ENCODE peak calls at places on chromosomes 7 and 10, in eight cellular contexts. One of them, this sample, is unnamed.

GRCh38 chr10:124210263-124210662 is 116.9 kb upstream of the CHST15 start:
- DNase-seq in choroid plexus epithelial cell: no peak
- DNase-seq in SW480: no peak
- DNase-seq in psoas muscle: no peak
- DNase-seq in ELF-1: no peak
- DNase-seq in CD8-positive, alpha-beta memory T cell: no peak
- DNase-seq in NCI-H446 treated with DMSO at 0.1 percent for 48 hours: no peak
- DNase-seq in AG08395: no peak
- DNase-seq in this sample: no peak

GRCh38 chr10:58475322-58476277 is 37.1 kb upstream of the BICC1 start:
- DNase-seq in choroid plexus epithelial cell: peak; percentile 65
- DNase-seq in SW480: no peak
- DNase-seq in psoas muscle: no peak
- DNase-seq in ELF-1: no peak
- DNase-seq in CD8-positive, alpha-beta memory T cell: no peak
- DNase-seq in NCI-H446 treated with DMSO at 0.1 percent for 48 hours: no peak
- DNase-seq in AG08395: peak; percentile 61
- DNase-seq in this sample: peak; percentile 13

GRCh38 chr7:138032186-138032585 is 30.3 kb upstream of the CREB3L2 start:
- DNase-seq in choroid plexus epithelial cell: no peak
- DNase-seq in SW480: no peak
- DNase-seq in psoas muscle: no peak
- DNase-seq in ELF-1: no peak
- DNase-seq in CD8-positive, alpha-beta memory T cell: no peak
- DNase-seq in NCI-H446 treated with DMSO at 0.1 percent for 48 hours: no peak
- DNase-seq in AG08395: no peak
- DNase-seq in this sample: no peak

GRCh38 chr10:19302117-19302516 is 253.5 kb downstream of the MALRD1 start:
- DNase-seq in choroid plexus epithelial cell: peak; percentile 57
- DNase-seq in SW480: peak; percentile 52
- DNase-seq in psoas muscle: no peak
- DNase-seq in ELF-1: no peak
- DNase-seq in CD8-positive, alpha-beta memory T cell: no peak
- DNase-seq in NCI-H446 treated with DMSO at 0.1 percent for 48 hours: no peak
- DNase-seq in AG08395: no peak
- DNase-seq in this sample: no peak

GRCh38 chr10:20489961-20490360 is 407.1 kb downstream of the NEBL start:
- DNase-seq in choroid plexus epithelial cell: peak; percentile 26
- DNase-seq in SW480: no peak
- DNase-seq in psoas muscle: no peak
- DNase-seq in ELF-1: no peak
- DNase-seq in CD8-positive, alpha-beta memory T cell: no peak
- DNase-seq in NCI-H446 treated with DMSO at 0.1 percent for 48 hours: no peak
- DNase-seq in AG08395: no peak
- DNase-seq in this sample: no peak

GRCh38 chr7:51314726-51315125 is 1.9 kb downstream of the COBL start:
- DNase-seq in choroid plexus epithelial cell: no peak
- DNase-seq in SW480: peak; percentile 78
- DNase-seq in psoas muscle: no peak
- DNase-seq in ELF-1: no peak
- DNase-seq in CD8-positive, alpha-beta memory T cell: no peak
- DNase-seq in NCI-H446 treated with DMSO at 0.1 percent for 48 hours: no peak
- DNase-seq in AG08395: no peak
- DNase-seq in this sample: no peak

GRCh38 chr10:1183033-1183396 is 126.8 kb downstream of the WDR37 start:
- DNase-seq in choroid plexus epithelial cell: no peak
- DNase-seq in SW480: no peak
- DNase-seq in psoas muscle: no peak
- DNase-seq in ELF-1: no peak
- DNase-seq in CD8-positive, alpha-beta memory T cell: no peak
- DNase-seq in NCI-H446 treated with DMSO at 0.1 percent for 48 hours: no peak
- DNase-seq in AG08395: no peak
- DNase-seq in this sample: no peak

GRCh38 chr10:131943021-131943814 is 38.5 kb downstream of the BNIP3 start:
- DNase-seq in choroid plexus epithelial cell: peak; percentile 59
- DNase-seq in SW480: no peak
- DNase-seq in psoas muscle: no peak
- DNase-seq in ELF-1: peak; percentile 61
- DNase-seq in CD8-positive, alpha-beta memory T cell: no peak
- DNase-seq in NCI-H446 treated with DMSO at 0.1 percent for 48 hours: no peak
- DNase-seq in AG08395: peak; percentile 31
- DNase-seq in this sample: no peak

GRCh38 chr7:78038465-78039080 is 240.0 kb downstream of the PHTF2 start:
- DNase-seq in choroid plexus epithelial cell: no peak
- DNase-seq in SW480: no peak
- DNase-seq in psoas muscle: no peak
- DNase-seq in ELF-1: no peak
- DNase-seq in CD8-positive, alpha-beta memory T cell: no peak
- DNase-seq in NCI-H446 treated with DMSO at 0.1 percent for 48 hours: no peak
- DNase-seq in AG08395: no peak
- DNase-seq in this sample: no peak

GRCh38 chr7:132752431-132752830 is 176.2 kb upstream of the PLXNA4 start:
- DNase-seq in choroid plexus epithelial cell: no peak
- DNase-seq in SW480: no peak
- DNase-seq in psoas muscle: no peak
- DNase-seq in ELF-1: no peak
- DNase-seq in CD8-positive, alpha-beta memory T cell: no peak
- DNase-seq in NCI-H446 treated with DMSO at 0.1 percent for 48 hours: no peak
- DNase-seq in AG08395: no peak
- DNase-seq in this sample: no peak

GRCh38 chr7:2478387-2478760 is 2.2 kb upstream of the GRIFIN start:
- DNase-seq in choroid plexus epithelial cell: peak; percentile 19
- DNase-seq in SW480: peak; percentile 81
- DNase-seq in psoas muscle: peak; percentile 79
- DNase-seq in ELF-1: no peak
- DNase-seq in CD8-positive, alpha-beta memory T cell: no peak
- DNase-seq in NCI-H446 treated with DMSO at 0.1 percent for 48 hours: no peak
- DNase-seq in AG08395: peak; percentile 96
- DNase-seq in this sample: no peak

GRCh38 chr7:44276571-44277101 is 48.8 kb downstream of the CAMK2B start:
- DNase-seq in choroid plexus epithelial cell: no peak
- DNase-seq in SW480: no peak
- DNase-seq in psoas muscle: peak; percentile 8
- DNase-seq in ELF-1: no peak
- DNase-seq in CD8-positive, alpha-beta memory T cell: no peak
- DNase-seq in NCI-H446 treated with DMSO at 0.1 percent for 48 hours: no peak
- DNase-seq in AG08395: no peak
- DNase-seq in this sample: no peak

GRCh38 chr10:109743141-109744120 is 179.9 kb downstream of the XPNPEP1 start:
- DNase-seq in choroid plexus epithelial cell: no peak
- DNase-seq in SW480: peak; percentile 2
- DNase-seq in psoas muscle: no peak
- DNase-seq in ELF-1: no peak
- DNase-seq in CD8-positive, alpha-beta memory T cell: no peak
- DNase-seq in NCI-H446 treated with DMSO at 0.1 percent for 48 hours: no peak
- DNase-seq in AG08395: no peak
- DNase-seq in this sample: no peak

GRCh38 chr10:70958396-70958795 is 70.0 kb upstream of the PCBD1 start:
- DNase-seq in choroid plexus epithelial cell: peak; percentile 21
- DNase-seq in SW480: no peak
- DNase-seq in psoas muscle: no peak
- DNase-seq in ELF-1: no peak
- DNase-seq in CD8-positive, alpha-beta memory T cell: no peak
- DNase-seq in NCI-H446 treated with DMSO at 0.1 percent for 48 hours: no peak
- DNase-seq in AG08395: no peak
- DNase-seq in this sample: no peak

GRCh38 chr10:24451325-24451820 is 242.4 kb downstream of the KIAA1217 start:
- DNase-seq in choroid plexus epithelial cell: peak; percentile 48
- DNase-seq in SW480: peak; percentile 84
- DNase-seq in psoas muscle: no peak
- DNase-seq in ELF-1: no peak
- DNase-seq in CD8-positive, alpha-beta memory T cell: no peak
- DNase-seq in NCI-H446 treated with DMSO at 0.1 percent for 48 hours: no peak
- DNase-seq in AG08395: no peak
- DNase-seq in this sample: no peak

GRCh38 chr7:44802418-44803025 is 6.0 kb downstream of the PPIA start:
- DNase-seq in choroid plexus epithelial cell: no peak
- DNase-seq in SW480: no peak
- DNase-seq in psoas muscle: no peak
- DNase-seq in ELF-1: no peak
- DNase-seq in CD8-positive, alpha-beta memory T cell: no peak
- DNase-seq in NCI-H446 treated with DMSO at 0.1 percent for 48 hours: no peak
- DNase-seq in AG08395: no peak
- DNase-seq in this sample: no peak

GRCh38 chr10:30529373-30529998 is 95.5 kb downstream of the MAP3K8 start:
- DNase-seq in choroid plexus epithelial cell: no peak
- DNase-seq in SW480: peak; percentile 25
- DNase-seq in psoas muscle: peak; percentile 58
- DNase-seq in ELF-1: no peak
- DNase-seq in CD8-positive, alpha-beta memory T cell: peak; percentile 76
- DNase-seq in NCI-H446 treated with DMSO at 0.1 percent for 48 hours: no peak
- DNase-seq in AG08395: no peak
- DNase-seq in this sample: no peak

GRCh38 chr7:27133409-27134157 is 3.0 kb upstream of the HOXA4 start:
- DNase-seq in choroid plexus epithelial cell: no peak
- DNase-seq in SW480: peak; percentile 68
- DNase-seq in psoas muscle: no peak
- DNase-seq in ELF-1: no peak
- DNase-seq in CD8-positive, alpha-beta memory T cell: no peak
- DNase-seq in NCI-H446 treated with DMSO at 0.1 percent for 48 hours: no peak
- DNase-seq in AG08395: no peak
- DNase-seq in this sample: no peak

GRCh38 chr10:14477408-14477710 is 146.6 kb upstream of the FRMD4A start:
- DNase-seq in choroid plexus epithelial cell: peak; percentile 43
- DNase-seq in SW480: no peak
- DNase-seq in psoas muscle: no peak
- DNase-seq in ELF-1: no peak
- DNase-seq in CD8-positive, alpha-beta memory T cell: no peak
- DNase-seq in NCI-H446 treated with DMSO at 0.1 percent for 48 hours: no peak
- DNase-seq in AG08395: peak; percentile 55
- DNase-seq in this sample: no peak

GRCh38 chr7:34928052-34928451 is 109.2 kb downstream of the DPY19L1 start:
- DNase-seq in choroid plexus epithelial cell: peak; percentile 49
- DNase-seq in SW480: peak; percentile 13
- DNase-seq in psoas muscle: peak; percentile 16
- DNase-seq in ELF-1: peak; percentile 82
- DNase-seq in CD8-positive, alpha-beta memory T cell: peak; percentile 9
- DNase-seq in NCI-H446 treated with DMSO at 0.1 percent for 48 hours: no peak
- DNase-seq in AG08395: no peak
- DNase-seq in this sample: no peak

GRCh38 chr7:24665564-24666294 is 91.5 kb downstream of the GSDME start:
- DNase-seq in choroid plexus epithelial cell: peak; percentile 74
- DNase-seq in SW480: peak; percentile 70
- DNase-seq in psoas muscle: no peak
- DNase-seq in ELF-1: peak; percentile 36
- DNase-seq in CD8-positive, alpha-beta memory T cell: peak; percentile 10
- DNase-seq in NCI-H446 treated with DMSO at 0.1 percent for 48 hours: peak; percentile 5
- DNase-seq in AG08395: peak; percentile 64
- DNase-seq in this sample: no peak

GRCh38 chr7:150389532-150389816 is 10.3 kb downstream of the ZNF775 start:
- DNase-seq in choroid plexus epithelial cell: peak; percentile 12
- DNase-seq in SW480: no peak
- DNase-seq in psoas muscle: no peak
- DNase-seq in ELF-1: no peak
- DNase-seq in CD8-positive, alpha-beta memory T cell: no peak
- DNase-seq in NCI-H446 treated with DMSO at 0.1 percent for 48 hours: no peak
- DNase-seq in AG08395: no peak
- DNase-seq in this sample: no peak

GRCh38 chr10:78861456-78862327 is 207.1 kb upstream of the ZMIZ1 start:
- DNase-seq in choroid plexus epithelial cell: no peak
- DNase-seq in SW480: no peak
- DNase-seq in psoas muscle: no peak
- DNase-seq in ELF-1: no peak
- DNase-seq in CD8-positive, alpha-beta memory T cell: no peak
- DNase-seq in NCI-H446 treated with DMSO at 0.1 percent for 48 hours: peak; percentile 80
- DNase-seq in AG08395: no peak
- DNase-seq in this sample: no peak

GRCh38 chr7:78130443-78131200 is 332.0 kb downstream of the PHTF2 start:
- DNase-seq in choroid plexus epithelial cell: no peak
- DNase-seq in SW480: no peak
- DNase-seq in psoas muscle: no peak
- DNase-seq in ELF-1: no peak
- DNase-seq in CD8-positive, alpha-beta memory T cell: no peak
- DNase-seq in NCI-H446 treated with DMSO at 0.1 percent for 48 hours: no peak
- DNase-seq in AG08395: peak; percentile 30
- DNase-seq in this sample: no peak

GRCh38 chr10:79208251-79208983 is 138.9 kb upstream of the PPIF start:
- DNase-seq in choroid plexus epithelial cell: no peak
- DNase-seq in SW480: no peak
- DNase-seq in psoas muscle: no peak
- DNase-seq in ELF-1: no peak
- DNase-seq in CD8-positive, alpha-beta memory T cell: no peak
- DNase-seq in NCI-H446 treated with DMSO at 0.1 percent for 48 hours: no peak
- DNase-seq in AG08395: no peak
- DNase-seq in this sample: no peak

GRCh38 chr10:45354261-45354660 is 19.8 kb upstream of the ALOX5 start:
- DNase-seq in choroid plexus epithelial cell: no peak
- DNase-seq in SW480: peak; percentile 8
- DNase-seq in psoas muscle: peak; percentile 33
- DNase-seq in ELF-1: no peak
- DNase-seq in CD8-positive, alpha-beta memory T cell: no peak
- DNase-seq in NCI-H446 treated with DMSO at 0.1 percent for 48 hours: no peak
- DNase-seq in AG08395: peak; percentile 48
- DNase-seq in this sample: no peak

GRCh38 chr10:11396311-11396960 is 215.0 kb downstream of the USP6NL start:
- DNase-seq in choroid plexus epithelial cell: no peak
- DNase-seq in SW480: no peak
- DNase-seq in psoas muscle: no peak
- DNase-seq in ELF-1: no peak
- DNase-seq in CD8-positive, alpha-beta memory T cell: no peak
- DNase-seq in NCI-H446 treated with DMSO at 0.1 percent for 48 hours: no peak
- DNase-seq in AG08395: no peak
- DNase-seq in this sample: no peak

This sample was measured in pulmonary artery endothelial cell.